ENCODE peak calls at places on chromosome 12, in ten cellular contexts. I, P, V, D, Y, L, U, G, T and A are unnamed samples.
A peak's percentile ranks its signal among the peaks of the same experiment; 100 is the strongest.

GRCh38 chr12:57518920-57519757 is 1.2 kb downstream of the DDIT3 start:
- DNase-seq in I (no peak), P (no peak), V (peak; percentile 25), D (no peak), Y (peak; percentile 67), L (peak; percentile 46), U (no peak), G (no peak), T (peak; percentile 55), A (no peak)

GRCh38 chr12:119704065-119704747 is 36.3 kb downstream of the PRKAB1 start:
- DNase-seq in I (no peak), P (peak; percentile 55), V (no peak), D (no peak), Y (no peak), L (no peak), U (no peak), G (no peak), T (peak; percentile 32), A (no peak)

GRCh38 chr12:77865178-77865577 is 34.5 kb downstream of the NAV3 start:
- DNase-seq in I (no peak), P (no peak), V (no peak), D (no peak), Y (no peak), L (no peak), U (no peak), G (no peak), T (no peak), A (no peak)

GRCh38 chr12:87870493-87870892 is 158.7 kb downstream of the C12orf50 start:
- DNase-seq in I (no peak), P (no peak), V (no peak), D (no peak), Y (no peak), L (no peak), U (no peak), G (no peak), T (no peak), A (no peak)

GRCh38 chr12:6380141-6381121 is 3.5 kb upstream of the LTBR start:
- DNase-seq in I (no peak), P (no peak), V (peak; percentile 25), D (no peak), Y (peak; percentile 33), L (no peak), U (no peak), G (no peak), T (no peak), A (no peak)

GRCh38 chr12:6996040-6996441 is 22.2 kb downstream of the LPCAT3 start:
- DNase-seq in I (peak; percentile 23), P (no peak), V (no peak), D (no peak), Y (no peak), L (peak; percentile 71), U (no peak), G (peak; percentile 64), T (peak; percentile 58), A (no peak)

GRCh38 chr12:108568653-108569154 is 6.3 kb downstream of the ISCU start:
- DNase-seq in I (no peak), P (no peak), V (no peak), D (peak; percentile 88), Y (no peak), L (no peak), U (peak; percentile 81), G (no peak), T (no peak), A (no peak)

GRCh38 chr12:61991663-61992062 is 268.5 kb upstream of the USP15 start:
- DNase-seq in I (no peak), P (no peak), V (no peak), D (no peak), Y (no peak), L (no peak), U (no peak), G (no peak), T (no peak), A (no peak)

DNA sequence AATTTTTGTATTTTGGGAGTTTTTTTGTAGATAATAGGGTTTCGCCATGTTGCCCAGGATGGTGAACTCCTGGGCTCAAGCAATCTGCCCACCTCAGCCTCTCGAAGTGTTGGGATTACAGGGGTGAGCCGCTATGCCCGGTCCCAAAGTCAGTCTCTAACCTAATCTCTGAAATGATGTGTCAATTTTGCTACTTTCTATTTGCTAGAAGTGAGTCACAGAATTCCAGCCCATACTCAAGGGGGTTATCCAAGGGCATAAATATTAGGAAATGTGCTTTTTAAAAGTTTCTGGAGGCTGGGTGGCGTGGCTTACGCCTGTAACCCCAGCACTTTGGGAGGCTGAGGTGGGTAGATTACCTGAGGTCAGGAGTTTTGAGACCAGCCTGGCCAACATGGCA is 40.5 kb downstream of the RESF1 start:
- DNase-seq in I (no peak), P (no peak), V (no peak), D (no peak), Y (no peak), L (no peak), U (no peak), G (no peak), T (no peak), A (no peak)
- H3K36me3 ChIP-seq in I (peaks cover 4% of the 10 kb centered on the region), P (peaks cover 70% of the 10 kb centered on the region), V (peaks cover 2% of the 10 kb centered on the region), D (peaks cover 61% of the 10 kb centered on the region), Y (peaks cover 4% of the 10 kb centered on the region), L (no peaks in the 10 kb centered on the region), U (peaks cover 34% of the 10 kb centered on the region), G (no peaks in the 10 kb centered on the region), T (peaks cover 52% of the 10 kb centered on the region), A (peaks cover 55% of the 10 kb centered on the region)

DNA sequence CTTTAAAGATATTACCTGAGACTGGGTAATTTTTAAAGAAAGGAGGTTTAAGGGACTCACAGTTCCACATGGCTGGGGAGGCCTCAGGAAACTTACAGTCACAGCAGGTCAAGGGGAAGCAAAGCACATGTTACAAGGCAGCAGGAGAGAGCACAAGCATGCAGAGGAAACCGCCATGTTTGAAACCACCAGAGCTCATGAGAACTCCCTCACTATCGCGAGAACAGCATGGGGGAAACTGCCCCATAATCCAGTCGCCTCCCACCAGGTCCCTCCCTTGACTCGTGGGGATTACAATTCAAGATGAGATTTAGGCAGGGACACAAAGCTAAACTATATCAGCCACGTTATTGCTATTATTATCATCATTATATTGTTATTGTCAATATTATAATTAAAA is 138.8 kb downstream of the RIMBP2 start:
- DNase-seq in I (no peak), P (no peak), V (no peak), D (no peak), Y (no peak), L (no peak), U (no peak), G (no peak), T (no peak), A (no peak)
- H3K9me3 ChIP-seq in I (no peaks in the 10 kb centered on the region), P (no peaks in the 10 kb centered on the region), V (peaks cover 21% of the 10 kb centered on the region), D (no peaks in the 10 kb centered on the region), Y (no peaks in the 10 kb centered on the region), L (no peaks in the 10 kb centered on the region), U (no peaks in the 10 kb centered on the region), G (no peaks in the 10 kb centered on the region), T (no peaks in the 10 kb centered on the region), A (no peaks in the 10 kb centered on the region)

GRCh38 chr12:124413915-124414314 is 119.0 kb downstream of the RFLNA start:
- DNase-seq in I (no peak), P (no peak), V (no peak), D (no peak), Y (no peak), L (no peak), U (no peak), G (no peak), T (no peak), A (no peak)
- H3K36me3 ChIP-seq in I (no peaks in the 10 kb centered on the region), P (peaks cover 25% of the 10 kb centered on the region), V (peaks cover 6% of the 10 kb centered on the region), D (peaks cover 18% of the 10 kb centered on the region), Y (no peaks in the 10 kb centered on the region), L (no peaks in the 10 kb centered on the region), U (peaks cover 6% of the 10 kb centered on the region), G (no peaks in the 10 kb centered on the region), T (peaks cover 18% of the 10 kb centered on the region), A (peaks cover 42% of the 10 kb centered on the region)

GRCh38 chr12:54934419-54934818 is 50.1 kb downstream of the TESPA1 start:
- DNase-seq in I (no peak), P (no peak), V (no peak), D (no peak), Y (no peak), L (no peak), U (no peak), G (no peak), T (no peak), A (no peak)

GRCh38 chr12:54929998-54930397 is 54.6 kb downstream of the TESPA1 start:
- DNase-seq in I (no peak), P (no peak), V (no peak), D (no peak), Y (no peak), L (no peak), U (no peak), G (no peak), T (no peak), A (no peak)

GRCh38 chr12:54933381-54933780 is 51.2 kb downstream of the TESPA1 start:
- DNase-seq in I (no peak), P (no peak), V (peak; percentile 79), D (no peak), Y (no peak), L (no peak), U (no peak), G (no peak), T (no peak), A (no peak)

GRCh38 chr12:54932038-54932437 is 52.5 kb downstream of the TESPA1 start:
- DNase-seq in I (no peak), P (no peak), V (no peak), D (no peak), Y (no peak), L (no peak), U (no peak), G (no peak), T (no peak), A (no peak)

DNA sequence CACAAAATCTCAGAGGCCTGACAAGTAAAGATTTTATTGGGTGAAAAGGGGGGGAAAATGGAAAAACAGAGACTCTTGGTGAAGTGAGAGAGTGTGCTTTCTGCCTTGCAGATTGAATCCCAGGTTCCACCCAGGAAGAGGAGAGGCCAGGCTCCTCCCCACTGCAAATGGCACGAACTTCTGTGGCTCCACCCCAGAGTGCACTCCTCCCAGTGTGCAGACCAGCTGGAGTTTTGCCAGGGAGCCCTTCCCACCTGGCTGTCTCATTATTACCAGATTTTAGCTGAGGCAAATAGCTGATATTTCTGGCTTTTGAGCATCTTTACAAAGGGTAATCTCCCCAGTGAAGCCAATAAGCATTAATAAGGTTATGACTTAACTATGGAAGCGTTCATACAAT is 51.9 kb downstream of the TESPA1 start:
- DNase-seq in I (no peak), P (no peak), V (peak; percentile 33), D (no peak), Y (no peak), L (no peak), U (no peak), G (no peak), T (no peak), A (no peak)
- H3K9me3 ChIP-seq in I (peaks cover 7% of the 10 kb centered on the region), P (peaks cover 19% of the 10 kb centered on the region), V (peaks cover 31% of the 10 kb centered on the region), D (peaks cover 11% of the 10 kb centered on the region), Y (no peaks in the 10 kb centered on the region), L (no peaks in the 10 kb centered on the region), U (no peaks in the 10 kb centered on the region), G (peaks cover 9% of the 10 kb centered on the region), T (no peaks in the 10 kb centered on the region), A (no peaks in the 10 kb centered on the region)

GRCh38 chr12:12201274-12201758 is 65.5 kb downstream of the LRP6 start:
- DNase-seq in I (no peak), P (no peak), V (no peak), D (no peak), Y (no peak), L (no peak), U (no peak), G (no peak), T (no peak), A (no peak)
- H3K36me3 ChIP-seq in I (no peaks in the 10 kb centered on the region), P (peaks cover 25% of the 10 kb centered on the region), V (peaks cover 11% of the 10 kb centered on the region), D (no peaks in the 10 kb centered on the region), Y (no peaks in the 10 kb centered on the region), L (peaks cover 6% of the 10 kb centered on the region), U (no peaks in the 10 kb centered on the region), G (peaks cover 17% of the 10 kb centered on the region), T (no peaks in the 10 kb centered on the region), A (no peaks in the 10 kb centered on the region)

GRCh38 chr12:126117502-126117901 is 1052.3 kb downstream of the AACS start:
- DNase-seq in I (no peak), P (no peak), V (no peak), D (no peak), Y (no peak), L (no peak), U (no peak), G (no peak), T (no peak), A (no peak)
- H3K9me3 ChIP-seq in I (peaks cover 14% of the 10 kb centered on the region), P (no peaks in the 10 kb centered on the region), V (peaks cover 6% of the 10 kb centered on the region), D (no peaks in the 10 kb centered on the region), Y (no peaks in the 10 kb centered on the region), L (no peaks in the 10 kb centered on the region), U (no peaks in the 10 kb centered on the region), G (no peaks in the 10 kb centered on the region), T (no peaks in the 10 kb centered on the region), A (no peaks in the 10 kb centered on the region)